ENCODE peak calls at places on chromosomes 1 and 21, in five cellular contexts. F is Calu3, Y is amniotic stem cell, A is cardiac muscle cell, E is uterus. U is an unnamed sample.

GRCh38 chr1:116515702-116516101 is 55.1 kb downstream of the CD58 start:
- DNase-seq in E (no peak), F (no peak), A (no peak), Y (no peak), U (no peak)

GRCh38 chr1:96418969-96419368 is 302.6 kb upstream of the PTBP2 start:
- DNase-seq in Y (no peak), A (no peak), E (no peak), F (no peak), U (no peak)

GRCh38 chr1:164983023-164983650 is 373.4 kb downstream of the LMX1A start:
- DNase-seq in A (no peak), E (no peak), F (no peak), Y (no peak), U (no peak)

GRCh38 chr1:15424146-15424667 is 14.0 kb upstream of the CTRC start:
- DNase-seq in A (no peak), F (peak; percentile 66), Y (no peak), E (no peak), U (no peak)

GRCh38 chr1:22184454-22184853 is 41.6 kb upstream of the WNT4 start:
- DNase-seq in E (no peak), A (no peak), Y (no peak), F (no peak), U (no peak)

GRCh38 chr1:26887125-26887524 is 3.0 kb downstream of the GPN2 start:
- DNase-seq in E (no peak), A (peak; percentile 61), Y (peak; percentile 12), F (peak; percentile 16), U (no peak)

GRCh38 chr1:168488153-168488552 is 55.6 kb downstream of the XCL2 start:
- DNase-seq in Y (no peak), F (peak; percentile 22), A (peak; percentile 86), E (peak; percentile 56), U (no peak)

GRCh38 chr21:31873275-31873695 is 465 bp downstream of the HUNK start:
- DNase-seq in A (no peak), F (peak; percentile 32), E (no peak), Y (no peak), U (peak; percentile 84)

GRCh38 chr1:15304708-15305326 is 57.8 kb downstream of the FHAD1 start:
- DNase-seq in F (peak; percentile 74), A (peak; percentile 53), Y (no peak), E (peak; percentile 33), U (no peak)

GRCh38 chr1:26697441-26697977 is 1.7 kb downstream of the ARID1A start:
- DNase-seq in Y (no peak), A (no peak), E (no peak), F (no peak), U (no peak)

GRCh38 chr1:153630384-153630783 is 2.1 kb downstream of the S100A1 start:
- DNase-seq in F (no peak), Y (no peak), E (no peak), A (no peak), U (peak; percentile 85)

GRCh38 chr21:19853709-19854575 is 1144.3 kb upstream of the NCAM2 start:
- DNase-seq in E (no peak), F (no peak), A (no peak), Y (no peak), U (peak; percentile 81)

GRCh38 chr1:202578001-202578500 is 132.2 kb downstream of the SYT2 start:
- DNase-seq in A (peak; percentile 69), F (no peak), Y (no peak), E (no peak), U (no peak)

GRCh38 chr1:31239653-31240241 is at the start of gene NKAIN1:
- DNase-seq in F (peak; percentile 36), E (no peak), A (peak; percentile 49), Y (no peak), U (no peak)

GRCh38 chr1:65734976-65735375 is 57.7 kb upstream of the PDE4B start:
- DNase-seq in Y (no peak), A (no peak), F (no peak), E (no peak), U (no peak)

GRCh38 chr1:56137829-56138505 is 441.4 kb downstream of the PLPP3 start:
- DNase-seq in A (peak; percentile 40), Y (peak; percentile 22), F (no peak), E (no peak), U (no peak)

GRCh38 chr1:190579517-190580193 is 102.0 kb upstream of the BRINP3 start:
- DNase-seq in E (no peak), Y (no peak), A (peak; percentile 1), F (no peak), U (no peak)

GRCh38 chr1:15186846-15187151 is 33.3 kb downstream of the TMEM51 start:
- DNase-seq in Y (no peak), E (no peak), A (no peak), F (no peak), U (no peak)

GRCh38 chr1:1989759-1990158 is 13.8 kb downstream of the CFAP74 start:
- DNase-seq in F (no peak), Y (no peak), A (peak; percentile 66), E (no peak), U (no peak)

GRCh38 chr1:226335653-226336052 is 26.7 kb upstream of the LIN9 start:
- DNase-seq in A (peak; percentile 66), E (no peak), Y (no peak), F (no peak), U (no peak)

GRCh38 chr1:235161685-235162327 is 756 bp upstream of the RBM34 start:
- DNase-seq in A (no peak), Y (no peak), F (no peak), E (no peak), U (no peak)

GRCh38 chr1:55064071-55064581 is 24.8 kb downstream of the PCSK9 start:
- DNase-seq in E (no peak), A (peak; percentile 30), Y (no peak), F (no peak), U (no peak)

GRCh38 chr1:107529511-107530149 is 388.8 kb downstream of the NTNG1 start:
- DNase-seq in A (peak; percentile 58), E (no peak), Y (peak; percentile 35), F (peak; percentile 9), U (no peak)

GRCh38 chr1:163440090-163440489 is 118.3 kb downstream of the NUF2 start:
- DNase-seq in A (no peak), Y (no peak), E (peak; percentile 73), F (no peak), U (no peak)

GRCh38 chr1:111754964-111755320 is 759 bp upstream of the DDX20 start:
- DNase-seq in A (peak; percentile 84), Y (no peak), F (peak; percentile 22), E (peak; percentile 47), U (peak; percentile 87)

GRCh38 chr21:42844411-42845113 is 34.8 kb downstream of the WDR4 start:
- DNase-seq in E (no peak), F (no peak), Y (no peak), A (no peak), U (peak; percentile 83)

GRCh38 chr1:24526940-24527542 is 24.4 kb downstream of the RCAN3 start:
- DNase-seq in A (peak; percentile 34), F (no peak), E (no peak), Y (no peak), U (no peak)

GRCh38 chr1:26690157-26690556 is 5.7 kb upstream of the ARID1A start:
- DNase-seq in A (no peak), F (no peak), E (no peak), Y (no peak), U (no peak)

GRCh38 chr1:153752561-153753195 is 22.5 kb upstream of the SLC27A3 start:
- DNase-seq in A (peak; percentile 93), F (no peak), E (peak; percentile 91), Y (no peak), U (no peak)

GRCh38 chr1:178628637-178629548 is 96.2 kb upstream of the RALGPS2 start:
- DNase-seq in Y (no peak), F (no peak), E (peak; percentile 38), A (peak; percentile 71), U (no peak)

GRCh38 chr1:21607549-21608529 is 61.3 kb downstream of the RAP1GAP start:
- DNase-seq in Y (no peak), A (peak; percentile 95), E (peak; percentile 57), F (peak; percentile 28), U (peak; percentile 91)

GRCh38 chr1:217982711-217983405 is 302.2 kb upstream of the RRP15 start:
- DNase-seq in A (no peak), E (no peak), Y (no peak), F (no peak), U (no peak)

GRCh38 chr21:42012763-42013329 is 2.7 kb upstream of the ZBTB21 start:
- DNase-seq in A (no peak), Y (no peak), F (no peak), E (no peak), U (no peak)

GRCh38 chr1:75472971-75473603 is 137.8 kb downstream of the SLC44A5 start:
- DNase-seq in A (no peak), F (no peak), Y (no peak), E (no peak), U (no peak)

GRCh38 chr1:33494929-33495328 is 22.5 kb downstream of the ZSCAN20 start:
- DNase-seq in Y (no peak), E (no peak), F (no peak), A (no peak), U (no peak)